ENCODE peak calls at places on chromosomes 11 and 22, in four cellular contexts. V is WTC11, H is K562, U is HepG2. N is an unnamed sample.

GRCh38 chr11:86571273-86571948 is 101.0 kb downstream of the ME3 start:
- DNase-seq in V (peak), U (peak), H (peak), N (no peak)

GRCh38 chr22:49333206-49333605 is 494.5 kb downstream of the BRD1 start:
- DNase-seq in H (no peak), V (no peak), U (no peak), N (no peak)

GRCh38 chr11:43589601-43590250 is 90.8 kb upstream of the HSD17B12 start:
- DNase-seq in V (no peak), H (no peak), U (no peak), N (no peak)

GRCh38 chr11:58152776-58153175 is 27.4 kb upstream of the OR9I1 start:
- DNase-seq in U (no peak), V (no peak), H (no peak), N (no peak)

GRCh38 chr11:70471254-70471653 is 72.9 kb downstream of the CTTN start:
- DNase-seq in U (no peak), V (peak), H (peak), N (no peak)

GRCh38 chr11:126115820-126116319 is 53.2 kb upstream of the CDON start:
- DNase-seq in V (no peak), U (peak), H (peak), N (no peak)

GRCh38 chr11:96256604-96257003 is 86.4 kb downstream of the MAML2 start:
- DNase-seq in H (no peak), V (no peak), U (no peak), N (no peak)

GRCh38 chr22:29330753-29331152 is 15.3 kb upstream of the RASL10A start:
- DNase-seq in H (no peak), U (no peak), V (no peak), N (no peak)

GRCh38 chr22:27136596-27136995 is 479.2 kb downstream of the MIAT start:
- DNase-seq in V (no peak), H (no peak), U (no peak), N (no peak)

GRCh38 chr11:61827573-61828378 is at the start of gene FADS2:
- DNase-seq in U (peak), V (peak), H (no peak), N (peak)

GRCh38 chr22:19210188-19210587 is 31.7 kb upstream of the SLC25A1 start:
- DNase-seq in H (no peak), U (no peak), V (no peak), N (no peak)

DNA sequence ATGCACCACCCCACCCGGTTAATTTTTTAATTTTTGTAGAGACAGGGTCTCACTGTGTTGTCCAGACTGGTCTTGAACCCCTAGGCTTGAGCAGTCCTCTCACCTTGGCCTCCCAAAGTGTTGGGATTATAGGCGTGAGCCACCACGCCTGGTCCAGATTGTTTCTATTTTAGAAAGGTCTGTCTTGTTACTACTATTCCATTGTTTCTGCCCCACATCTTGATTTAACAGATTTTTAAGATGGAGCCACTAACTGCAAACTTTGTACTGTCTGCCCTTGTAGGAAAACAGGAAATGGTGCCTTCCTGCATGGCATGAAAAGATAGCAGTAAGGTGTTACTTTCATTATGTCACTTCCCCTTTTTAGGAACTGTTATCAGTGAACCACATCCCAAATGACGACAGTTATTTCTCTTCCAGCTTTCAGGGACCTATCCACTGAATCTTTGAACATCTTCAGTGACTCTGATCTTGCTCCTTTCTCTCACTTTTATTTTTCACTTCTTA is 23.2 kb downstream of the TAF1D start:
- DNase-seq in V (no peak), U (no peak), H (peak), N (peak)
- TF ChIP-seq SP1 in V (no peak), U (no peak), H (no peak), N (peak)

DNA sequence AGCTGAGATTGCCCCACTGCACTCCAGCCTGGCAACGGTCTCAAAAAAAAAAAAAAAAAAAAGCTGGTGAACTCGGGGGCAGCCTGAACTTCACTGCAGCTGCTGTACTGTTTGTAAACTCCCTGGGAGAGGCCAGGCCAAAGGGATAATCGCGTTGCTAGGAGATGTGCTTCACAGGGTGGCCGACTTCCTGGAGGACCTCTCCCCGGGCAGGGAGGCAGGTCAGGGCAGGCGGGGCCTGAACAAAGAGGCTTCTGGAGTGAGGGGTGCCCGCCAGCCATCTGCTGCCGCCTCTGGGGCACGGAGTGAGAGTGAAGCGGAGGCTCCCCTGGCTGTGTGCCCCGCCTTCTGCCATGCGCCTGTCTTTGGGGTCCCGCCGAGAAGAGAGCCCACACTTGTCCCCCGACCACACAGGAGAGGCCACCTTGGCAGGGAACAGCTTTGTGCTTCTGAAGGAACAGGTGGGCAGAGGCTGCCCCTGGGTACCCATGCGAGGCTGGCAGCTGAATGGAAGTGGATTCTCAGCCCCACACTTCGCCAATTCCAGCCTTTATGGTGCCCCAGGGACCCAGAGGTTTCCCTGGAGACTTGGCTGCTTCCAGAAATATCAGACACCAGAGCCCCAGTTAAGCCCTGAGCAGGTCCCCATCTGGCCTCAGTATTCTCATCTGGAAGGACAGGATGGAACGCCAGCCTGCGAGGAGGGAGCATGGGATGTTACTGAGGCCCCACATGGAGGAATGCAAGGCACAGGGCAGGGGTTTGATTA is 29.6 kb downstream of the TMEM184B start:
- DNase-seq in V (no peak), H (no peak), U (peak), N (no peak)
- TF ChIP-seq ATF3 in V (no peak), H (no peak), U (no peak), N (no peak)

GRCh38 chr11:75107187-75107586 is 10.5 kb upstream of the OR2AT4 start:
- DNase-seq in H (no peak), V (no peak), U (no peak), N (no peak)
- TF ChIP-seq ESRRA in H (no peak), V (no peak), U (no peak), N (no peak)

GRCh38 chr11:106160494-106160893 is 83.0 kb downstream of the AASDHPPT start:
- DNase-seq in V (no peak), H (no peak), U (no peak), N (no peak)
- TF ChIP-seq SP1 in V (no peak), H (no peak), U (no peak), N (no peak)

GRCh38 chr11:1152316-1153104 is 5.2 kb upstream of the MUC5AC start:
- DNase-seq in H (peak), V (peak), U (peak), N (no peak)

GRCh38 chr11:1153105-1153950 is 4.4 kb upstream of the MUC5AC start:
- DNase-seq in V (no peak), H (no peak), U (peak), N (no peak)

GRCh38 chr11:1155274-1155693 is 2.5 kb upstream of the MUC5AC start:
- DNase-seq in U (no peak), V (no peak), H (no peak), N (no peak)

GRCh38 chr11:1151366-1152315 is 6.1 kb upstream of the MUC5AC start:
- DNase-seq in V (no peak), H (no peak), U (no peak), N (no peak)

GRCh38 chr11:1153951-1154487 is 3.7 kb upstream of the MUC5AC start:
- DNase-seq in H (peak), U (peak), V (no peak), N (no peak)
- TF ChIP-seq ATF3 in H (peak), U (peak), V (no peak), N (no peak)

DNA sequence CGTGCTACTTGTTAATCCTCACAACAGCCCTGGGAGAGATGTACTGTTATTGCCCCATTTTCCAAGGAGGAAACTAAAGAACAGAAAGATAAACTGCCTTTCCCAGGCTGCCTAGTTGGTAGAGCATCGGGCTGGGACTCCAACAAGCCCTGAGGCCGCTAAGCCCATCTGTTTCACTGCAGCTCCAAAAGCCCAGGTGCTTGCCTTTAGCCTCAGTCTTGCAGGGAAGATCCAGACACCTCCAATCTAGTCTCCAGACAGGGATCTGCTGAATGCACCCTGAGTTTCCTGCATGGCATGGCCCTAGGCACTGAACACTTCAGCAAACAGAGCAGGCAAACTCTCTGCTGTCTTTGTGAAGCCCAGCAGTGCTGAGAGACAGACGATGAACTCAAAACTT is 25.4 kb downstream of the SPATA19 start:
- DNase-seq in V (no peak), H (no peak), U (no peak), N (no peak)
- TF ChIP-seq ESRRA in V (no peak), H (no peak), U (no peak), N (no peak)

GRCh38 chr11:95137299-95137698 is 47.7 kb downstream of the ENDOD1 start:
- DNase-seq in V (no peak), H (no peak), U (no peak), N (no peak)

GRCh38 chr11:95135880-95136279 is 46.2 kb downstream of the ENDOD1 start:
- DNase-seq in H (no peak), U (no peak), V (no peak), N (no peak)

GRCh38 chr11:95135155-95135554 is 45.5 kb downstream of the ENDOD1 start:
- DNase-seq in U (no peak), V (no peak), H (no peak), N (no peak)

GRCh38 chr11:95140397-95141030 is 50.9 kb downstream of the ENDOD1 start:
- DNase-seq in H (no peak), U (no peak), V (no peak), N (no peak)

DNA sequence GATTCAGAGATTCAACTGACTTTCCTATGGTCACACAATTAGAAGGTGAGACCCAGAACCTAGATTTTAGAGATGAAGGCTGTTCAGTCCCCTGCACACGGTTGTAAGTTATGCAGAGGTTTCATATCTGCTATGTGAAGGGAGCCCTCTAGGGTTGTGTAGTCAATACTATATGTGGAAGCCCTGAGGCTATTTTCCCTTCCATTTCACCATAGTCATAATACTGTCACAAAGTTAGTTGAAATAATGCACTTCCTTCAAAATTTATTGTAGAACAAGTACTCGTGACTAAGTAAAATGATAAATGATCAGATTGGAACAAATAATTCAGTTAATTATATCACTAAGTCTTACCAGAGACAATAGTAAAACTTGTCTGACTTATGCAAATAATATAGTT is 48.8 kb downstream of the ENDOD1 start:
- DNase-seq in H (peak), V (no peak), U (no peak), N (no peak)
- TF ChIP-seq SP1 in H (no peak), V (no peak), U (no peak), N (no peak)

DNA sequence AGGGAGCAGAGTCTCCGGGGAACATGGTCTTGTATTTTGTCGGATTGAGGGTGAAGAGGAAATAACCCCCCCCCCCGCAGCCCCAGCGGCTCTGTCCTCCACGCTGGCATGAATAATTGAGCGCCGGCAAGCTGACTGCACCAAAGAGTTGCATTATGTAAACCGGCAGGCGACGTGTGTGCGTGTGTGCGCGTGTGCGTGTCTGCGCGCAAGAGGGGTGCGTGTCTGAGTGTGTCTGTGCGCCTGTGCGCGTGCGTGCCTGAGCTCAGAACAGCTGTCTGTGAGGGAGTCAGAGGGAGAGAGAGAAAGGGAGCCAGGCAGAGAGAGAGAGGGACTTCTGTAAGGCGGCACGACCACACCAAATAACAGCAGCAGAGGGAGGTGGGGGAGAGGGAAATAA is 94.4 kb downstream of the SCN3B start:
- DNase-seq in H (no peak), U (no peak), V (no peak), N (no peak)
- TF ChIP-seq ATF3 in H (no peak), U (no peak), V (no peak), N (no peak)

DNA sequence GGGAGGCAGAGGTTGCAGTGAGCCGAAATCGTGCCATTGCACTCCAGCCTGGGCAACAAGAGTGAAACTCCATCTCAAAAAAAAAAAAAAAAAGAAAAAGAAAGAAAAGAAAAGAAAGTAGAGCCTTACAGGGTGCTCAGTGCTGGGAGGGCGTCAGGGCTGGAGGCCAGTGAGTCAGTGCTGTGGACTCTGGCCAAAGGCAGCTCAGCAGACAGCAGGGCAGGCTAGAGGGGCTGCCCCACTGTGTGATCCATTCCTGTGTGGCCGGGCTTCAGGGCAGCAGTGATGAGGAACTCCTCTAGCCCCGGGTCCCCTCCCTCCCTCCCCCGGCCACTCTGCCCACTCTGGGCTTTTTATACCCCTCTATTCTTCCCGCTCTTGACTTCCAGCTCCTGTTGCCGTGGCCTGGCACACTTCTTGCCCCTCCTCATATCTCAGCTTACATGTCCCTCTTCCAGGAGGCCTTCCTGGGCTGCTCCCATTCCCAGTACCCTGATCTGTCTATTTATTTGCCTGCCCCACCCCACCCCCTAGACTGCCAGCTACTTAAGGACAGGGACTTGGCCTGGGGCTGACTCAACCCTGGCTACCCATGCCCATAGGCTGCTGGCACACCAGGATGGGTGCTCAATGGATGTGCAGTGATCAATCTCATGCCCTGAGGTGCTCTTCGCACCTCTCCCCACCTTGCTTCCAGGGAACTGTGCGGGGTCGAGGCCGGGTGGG is 10.1 kb downstream of the SYT12 start:
- DNase-seq in U (no peak), V (no peak), H (no peak), N (no peak)
- TF ChIP-seq ESRRA in U (no peak), V (no peak), H (no peak), N (no peak)